ENCODE peak calls at places on chromosomes 5 and 9, in six cellular contexts. One of them, this sample, is unnamed.
A peak's percentile ranks its signal among the peaks of the same experiment; 100 is the strongest.

GRCh38 chr5:149459891-149460290 is 80.8 kb upstream of the IL17B start:
- DNase-seq in psoas muscle: no peak
- DNase-seq in BJ: no peak
- DNase-seq in SK-N-MC: no peak
- DNase-seq in foreskin fibroblast: no peak
- DNase-seq in mammary epithelial cell: no peak
- DNase-seq in this sample: no peak

GRCh38 chr5:178699854-178700253 is 30.6 kb downstream of the ZNF354A start:
- DNase-seq in SK-N-MC: no peak
- DNase-seq in foreskin fibroblast: no peak
- DNase-seq in mammary epithelial cell: no peak
- DNase-seq in BJ: no peak
- DNase-seq in psoas muscle: no peak
- DNase-seq in this sample: no peak

GRCh38 chr9:78215706-78216105 is 20.2 kb upstream of the CEP78 start:
- DNase-seq in foreskin fibroblast: no peak
- DNase-seq in psoas muscle: no peak
- DNase-seq in mammary epithelial cell: no peak
- DNase-seq in SK-N-MC: no peak
- DNase-seq in BJ: peak; percentile 26
- DNase-seq in this sample: no peak

GRCh38 chr5:90844931-90845330 is 286.3 kb downstream of the ADGRV1 start:
- DNase-seq in BJ: no peak
- DNase-seq in SK-N-MC: no peak
- DNase-seq in psoas muscle: no peak
- DNase-seq in mammary epithelial cell: no peak
- DNase-seq in foreskin fibroblast: no peak
- DNase-seq in this sample: no peak

GRCh38 chr9:70130266-70130665 is 86.6 kb downstream of the MAMDC2 start:
- DNase-seq in psoas muscle: no peak
- DNase-seq in mammary epithelial cell: peak; percentile 80
- DNase-seq in foreskin fibroblast: no peak
- DNase-seq in BJ: no peak
- DNase-seq in SK-N-MC: no peak
- DNase-seq in this sample: no peak

GRCh38 chr5:66469684-66470083 is 126.5 kb upstream of the MAST4 start:
- DNase-seq in psoas muscle: no peak
- DNase-seq in foreskin fibroblast: no peak
- DNase-seq in SK-N-MC: no peak
- DNase-seq in mammary epithelial cell: no peak
- DNase-seq in BJ: no peak
- DNase-seq in this sample: no peak

GRCh38 chr9:99253772-99254431 is 31.8 kb downstream of the SEC61B start:
- DNase-seq in mammary epithelial cell: peak; percentile 96
- DNase-seq in foreskin fibroblast: no peak
- DNase-seq in SK-N-MC: no peak
- DNase-seq in psoas muscle: peak; percentile 28
- DNase-seq in BJ: no peak
- DNase-seq in this sample: no peak

GRCh38 chr5:57032151-57032551 is 80.2 kb upstream of the MIER3 start:
- DNase-seq in BJ: no peak
- DNase-seq in psoas muscle: no peak
- DNase-seq in SK-N-MC: no peak
- DNase-seq in foreskin fibroblast: no peak
- DNase-seq in mammary epithelial cell: peak; percentile 25
- DNase-seq in this sample: no peak

GRCh38 chr5:171494452-171495121 is 75.1 kb downstream of the FGF18 start:
- DNase-seq in mammary epithelial cell: no peak
- DNase-seq in BJ: peak; percentile 72
- DNase-seq in foreskin fibroblast: peak; percentile 80
- DNase-seq in SK-N-MC: peak; percentile 28
- DNase-seq in psoas muscle: peak; percentile 71
- DNase-seq in this sample: peak; percentile 44

GRCh38 chr5:151892393-151892792 is 32.3 kb downstream of the GLRA1 start:
- DNase-seq in BJ: no peak
- DNase-seq in mammary epithelial cell: no peak
- DNase-seq in psoas muscle: peak; percentile 13
- DNase-seq in SK-N-MC: no peak
- DNase-seq in foreskin fibroblast: no peak
- DNase-seq in this sample: no peak

GRCh38 chr9:109458453-109459211 is 39.5 kb downstream of the PTPN3 start:
- DNase-seq in SK-N-MC: no peak
- DNase-seq in psoas muscle: no peak
- DNase-seq in foreskin fibroblast: no peak
- DNase-seq in mammary epithelial cell: no peak
- DNase-seq in BJ: no peak
- DNase-seq in this sample: no peak

GRCh38 chr5:158716668-158717067 is 383.0 kb downstream of the EBF1 start:
- DNase-seq in SK-N-MC: no peak
- DNase-seq in mammary epithelial cell: no peak
- DNase-seq in foreskin fibroblast: no peak
- DNase-seq in BJ: no peak
- DNase-seq in psoas muscle: no peak
- DNase-seq in this sample: no peak

DNA sequence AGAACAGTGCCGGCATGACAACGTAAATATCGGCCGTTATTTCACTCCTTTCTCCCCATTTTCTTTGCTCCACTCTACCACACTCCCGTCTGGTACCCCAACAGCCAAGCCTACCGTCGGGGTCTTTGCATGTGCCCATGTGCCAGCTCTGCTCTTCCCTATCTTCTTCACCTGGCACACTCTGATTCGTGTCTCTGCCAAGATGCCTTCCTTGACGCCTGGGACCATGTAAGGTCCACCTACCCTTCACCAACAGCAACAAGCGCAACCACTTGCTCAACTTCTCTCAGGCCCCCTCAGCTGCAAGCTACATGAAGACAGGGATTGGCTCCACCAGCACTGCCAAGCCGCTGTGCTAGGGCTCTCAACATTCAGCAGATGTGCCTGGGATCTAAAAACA is 4.4 kb downstream of the MGAT1 start:
- DNase-seq in mammary epithelial cell: no peak
- DNase-seq in foreskin fibroblast: no peak
- DNase-seq in BJ: no peak
- DNase-seq in psoas muscle: no peak
- DNase-seq in SK-N-MC: no peak
- DNase-seq in this sample: no peak
- H3K4me3 ChIP-seq in mammary epithelial cell: no peak overlapping the region
- H3K4me3 ChIP-seq in foreskin fibroblast: no peak overlapping the region
- H3K4me3 ChIP-seq in BJ: no peak overlapping the region
- H3K4me3 ChIP-seq in psoas muscle: no peak overlapping the region
- H3K4me3 ChIP-seq in SK-N-MC: no peak overlapping the region
- H3K4me3 ChIP-seq in this sample: no peak overlapping the region

GRCh38 chr9:95753762-95754465 is 121.6 kb upstream of the ERCC6L2 start:
- DNase-seq in foreskin fibroblast: no peak
- DNase-seq in mammary epithelial cell: no peak
- DNase-seq in SK-N-MC: no peak
- DNase-seq in BJ: no peak
- DNase-seq in psoas muscle: no peak
- DNase-seq in this sample: no peak
- H3K4me3 ChIP-seq in foreskin fibroblast: no peak overlapping the region
- H3K4me3 ChIP-seq in mammary epithelial cell: no peak overlapping the region
- H3K4me3 ChIP-seq in SK-N-MC: peak overlapping the region; percentile 63
- H3K4me3 ChIP-seq in BJ: no peak overlapping the region
- H3K4me3 ChIP-seq in psoas muscle: no peak overlapping the region
- H3K4me3 ChIP-seq in this sample: no peak overlapping the region

DNA sequence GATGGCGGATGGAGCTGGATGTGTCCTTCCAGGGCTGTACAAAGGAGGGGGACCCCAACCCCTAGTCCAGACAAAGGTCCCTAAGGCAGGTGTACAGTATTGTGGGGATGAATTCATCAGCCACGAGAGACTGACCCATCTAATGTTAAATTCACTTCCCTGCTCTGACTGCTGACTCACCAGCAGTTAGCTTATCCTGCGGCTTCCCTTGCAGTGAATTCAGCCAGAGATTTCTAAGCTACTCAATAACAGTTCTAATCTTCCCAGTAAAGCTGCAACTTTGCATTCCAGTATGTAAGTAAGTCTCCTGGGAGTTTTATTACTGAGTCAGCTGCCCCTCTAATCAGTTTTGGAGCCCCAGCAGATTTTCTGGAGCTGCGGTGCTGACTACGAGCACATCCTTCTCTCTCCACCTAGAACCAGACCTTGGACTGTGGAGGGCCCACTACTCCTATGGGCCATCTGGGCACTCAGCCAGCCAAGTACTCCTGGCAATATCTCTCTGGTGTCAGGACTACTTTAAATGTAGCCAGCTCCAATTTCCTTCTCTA is 16.1 kb downstream of the B4GALT1 start:
- DNase-seq in BJ: peak; percentile 88
- DNase-seq in psoas muscle: no peak
- DNase-seq in SK-N-MC: peak; percentile 93
- DNase-seq in foreskin fibroblast: peak; percentile 90
- DNase-seq in mammary epithelial cell: peak; percentile 67
- DNase-seq in this sample: peak; percentile 94
- H3K4me3 ChIP-seq in BJ: no peak overlapping the region
- H3K4me3 ChIP-seq in psoas muscle: peak overlapping the region; percentile 36
- H3K4me3 ChIP-seq in SK-N-MC: peak overlapping the region; percentile 73
- H3K4me3 ChIP-seq in foreskin fibroblast: no peak overlapping the region
- H3K4me3 ChIP-seq in mammary epithelial cell: no peak overlapping the region
- H3K4me3 ChIP-seq in this sample: no peak overlapping the region

DNA sequence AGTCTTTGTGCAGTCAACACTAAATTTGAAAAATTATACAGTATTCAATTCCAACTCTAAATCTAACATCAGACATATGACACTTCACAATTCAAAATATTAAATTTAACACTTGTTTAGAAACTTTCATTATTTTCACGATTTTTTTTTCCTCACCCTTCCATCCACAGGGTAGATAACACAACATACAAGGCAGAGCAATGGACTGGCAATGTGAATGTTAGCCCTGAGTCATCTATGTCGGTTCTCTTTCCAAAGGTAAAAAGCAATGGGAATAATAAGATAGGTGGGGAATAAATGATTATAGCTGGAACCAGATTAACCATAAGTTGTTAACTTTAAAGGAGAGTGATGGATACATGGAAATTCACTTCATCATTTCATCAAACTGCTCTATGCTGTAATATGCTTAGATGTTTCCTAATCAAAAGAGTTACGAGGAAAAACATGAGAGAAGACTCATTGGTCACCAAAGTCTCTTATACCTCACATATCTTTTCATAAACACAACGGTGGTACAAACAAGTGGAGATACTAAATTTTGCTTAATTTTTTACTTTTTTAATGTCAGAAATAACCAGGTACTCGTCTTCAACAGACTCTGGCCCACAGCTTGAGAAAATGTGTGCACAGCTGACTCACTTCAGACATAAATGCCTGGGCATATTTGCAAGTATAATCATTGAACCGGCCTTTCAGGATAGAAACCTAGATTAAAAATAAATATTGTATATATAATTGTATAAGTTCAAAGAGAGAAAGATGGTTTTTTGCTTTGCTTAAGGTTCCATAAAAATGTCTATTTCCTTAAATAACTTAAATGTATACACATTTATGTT is 23.0 kb downstream of the RFX3 start:
- DNase-seq in mammary epithelial cell: no peak
- DNase-seq in SK-N-MC: no peak
- DNase-seq in foreskin fibroblast: no peak
- DNase-seq in BJ: no peak
- DNase-seq in psoas muscle: no peak
- DNase-seq in this sample: no peak
- H3K4me3 ChIP-seq in mammary epithelial cell: no peak overlapping the region
- H3K4me3 ChIP-seq in SK-N-MC: no peak overlapping the region
- H3K4me3 ChIP-seq in foreskin fibroblast: no peak overlapping the region
- H3K4me3 ChIP-seq in BJ: no peak overlapping the region
- H3K4me3 ChIP-seq in psoas muscle: no peak overlapping the region
- H3K4me3 ChIP-seq in this sample: no peak overlapping the region

GRCh38 chr5:55601209-55601618 is 66.5 kb upstream of the PLPP1 start:
- DNase-seq in SK-N-MC: no peak
- DNase-seq in psoas muscle: peak; percentile 76
- DNase-seq in BJ: peak; percentile 84
- DNase-seq in mammary epithelial cell: no peak
- DNase-seq in foreskin fibroblast: peak; percentile 92
- DNase-seq in this sample: peak; percentile 89
- H3K4me3 ChIP-seq in SK-N-MC: no peak overlapping the region
- H3K4me3 ChIP-seq in psoas muscle: peak overlapping the region; percentile 49
- H3K4me3 ChIP-seq in BJ: no peak overlapping the region
- H3K4me3 ChIP-seq in mammary epithelial cell: no peak overlapping the region
- H3K4me3 ChIP-seq in foreskin fibroblast: no peak overlapping the region
- H3K4me3 ChIP-seq in this sample: no peak overlapping the region

GRCh38 chr9:137293482-137294090 is 8.5 kb downstream of the NRARP start:
- DNase-seq in foreskin fibroblast: no peak
- DNase-seq in BJ: no peak
- DNase-seq in psoas muscle: no peak
- DNase-seq in mammary epithelial cell: no peak
- DNase-seq in SK-N-MC: no peak
- DNase-seq in this sample: no peak
- H3K4me3 ChIP-seq in foreskin fibroblast: no peak overlapping the region
- H3K4me3 ChIP-seq in BJ: no peak overlapping the region
- H3K4me3 ChIP-seq in psoas muscle: no peak overlapping the region
- H3K4me3 ChIP-seq in mammary epithelial cell: no peak overlapping the region
- H3K4me3 ChIP-seq in SK-N-MC: no peak overlapping the region
- H3K4me3 ChIP-seq in this sample: no peak overlapping the region

GRCh38 chr9:3329361-3329760 is 196.4 kb downstream of the RFX3 start:
- DNase-seq in SK-N-MC: no peak
- DNase-seq in foreskin fibroblast: no peak
- DNase-seq in BJ: no peak
- DNase-seq in mammary epithelial cell: peak; percentile 14
- DNase-seq in psoas muscle: no peak
- DNase-seq in this sample: no peak

GRCh38 chr9:3321186-3321585 is 204.6 kb downstream of the RFX3 start:
- DNase-seq in SK-N-MC: no peak
- DNase-seq in BJ: no peak
- DNase-seq in foreskin fibroblast: no peak
- DNase-seq in mammary epithelial cell: no peak
- DNase-seq in psoas muscle: no peak
- DNase-seq in this sample: no peak

DNA sequence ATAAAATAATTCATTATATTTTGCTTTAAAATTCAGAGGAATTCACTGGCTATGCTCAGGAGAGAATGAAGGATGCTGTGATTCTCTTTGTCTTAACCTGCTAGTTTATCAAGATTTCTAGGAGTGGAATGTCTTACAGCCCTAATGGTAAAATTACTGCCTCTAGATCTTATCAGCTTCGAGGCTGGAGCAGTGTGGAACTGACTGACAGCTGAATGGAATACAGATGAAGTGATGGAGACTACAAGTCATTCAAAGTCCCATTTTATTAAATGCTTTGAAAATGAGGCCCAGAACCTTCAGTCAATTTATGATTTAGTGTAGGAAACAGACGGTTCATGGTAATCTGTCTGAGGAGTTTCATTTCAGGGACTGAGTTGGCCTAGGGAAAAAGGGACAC is 202.1 kb downstream of the RFX3 start:
- DNase-seq in BJ: no peak
- DNase-seq in SK-N-MC: no peak
- DNase-seq in psoas muscle: no peak
- DNase-seq in mammary epithelial cell: no peak
- DNase-seq in foreskin fibroblast: no peak
- DNase-seq in this sample: no peak
- H3K4me3 ChIP-seq in BJ: no peak overlapping the region
- H3K4me3 ChIP-seq in SK-N-MC: no peak overlapping the region
- H3K4me3 ChIP-seq in psoas muscle: no peak overlapping the region
- H3K4me3 ChIP-seq in mammary epithelial cell: no peak overlapping the region
- H3K4me3 ChIP-seq in foreskin fibroblast: no peak overlapping the region
- H3K4me3 ChIP-seq in this sample: no peak overlapping the region

This sample was measured in skeletal muscle cell.